ENCODE peak calls at places on chromosomes 7 and 10, in six cellular contexts. D, B, M, Y, Q and N are unnamed samples.

GRCh38 chr10:127346604-127347003 is 150.2 kb upstream of the INSYN2A start:
- DNase-seq in D (no peak), B (no peak), M (no peak), Y (no peak), Q (no peak), N (no peak)

GRCh38 chr10:95279042-95279820 is 11.6 kb downstream of the PDLIM1 start:
- DNase-seq in D (peak), B (no peak), M (peak), Y (peak), Q (no peak), N (no peak)

GRCh38 chr7:69399038-69399800 is 199.1 kb upstream of the AUTS2 start:
- DNase-seq in D (peak), B (no peak), M (peak), Y (peak), Q (no peak), N (no peak)

GRCh38 chr7:41447106-41448042 is 255.5 kb downstream of the INHBA start:
- DNase-seq in D (peak), B (no peak), M (peak), Y (peak), Q (no peak), N (no peak)

GRCh38 chr7:52119537-52119936 is 802.9 kb upstream of the COBL start:
- DNase-seq in D (no peak), B (no peak), M (no peak), Y (no peak), Q (no peak), N (no peak)

GRCh38 chr10:78981257-78981969 is 87.4 kb upstream of the ZMIZ1 start:
- DNase-seq in D (no peak), B (no peak), M (no peak), Y (no peak), Q (no peak), N (no peak)

GRCh38 chr10:26407406-26407969 is 30.7 kb upstream of the APBB1IP start:
- DNase-seq in D (no peak), B (no peak), M (peak), Y (peak), Q (no peak), N (no peak)

GRCh38 chr10:104688251-104688650 is 47.2 kb downstream of the SORCS3 start:
- DNase-seq in D (no peak), B (no peak), M (peak), Y (no peak), Q (no peak), N (no peak)

GRCh38 chr10:80320377-80320776 is 30.9 kb upstream of the MAT1A start:
- DNase-seq in D (no peak), B (no peak), M (no peak), Y (no peak), Q (no peak), N (no peak)

GRCh38 chr10:123564631-123565030 is 101.5 kb upstream of the GPR26 start:
- DNase-seq in D (no peak), B (no peak), M (no peak), Y (no peak), Q (no peak), N (no peak)

GRCh38 chr7:69078997-69079769 is 519.1 kb upstream of the AUTS2 start:
- DNase-seq in D (peak), B (no peak), M (no peak), Y (peak), Q (peak), N (no peak)

GRCh38 chr10:108112218-108112617 is 947.7 kb upstream of the SORCS1 start:
- DNase-seq in D (no peak), B (no peak), M (peak), Y (no peak), Q (no peak), N (no peak)

GRCh38 chr10:105063796-105064195 is 422.7 kb downstream of the SORCS3 start:
- DNase-seq in D (peak), B (peak), M (peak), Y (no peak), Q (peak), N (no peak)

GRCh38 chr7:137545059-137545730 is 201.7 kb upstream of the PTN start:
- DNase-seq in D (peak), B (no peak), M (no peak), Y (peak), Q (no peak), N (no peak)

GRCh38 chr7:100247152-100247757 is 27.5 kb downstream of the PVRIG start:
- DNase-seq in D (peak), B (peak), M (peak), Y (peak), Q (no peak), N (peak)

GRCh38 chr10:45023426-45023825 is 22.7 kb downstream of the ZNF22 start:
- DNase-seq in D (no peak), B (no peak), M (no peak), Y (no peak), Q (no peak), N (no peak)

GRCh38 chr7:155190608-155191536 is 106.8 kb upstream of the INSIG1 start:
- DNase-seq in D (peak), B (peak), M (peak), Y (peak), Q (peak), N (no peak)

GRCh38 chr10:11877506-11877905 is 54.4 kb downstream of the PROSER2 start:
- DNase-seq in D (no peak), B (no peak), M (no peak), Y (no peak), Q (no peak), N (no peak)

GRCh38 chr10:11874568-11875182 is 51.5 kb downstream of the PROSER2 start:
- DNase-seq in D (peak), B (peak), M (peak), Y (peak), Q (no peak), N (no peak)

GRCh38 chr10:11876805-11877395 is 53.7 kb downstream of the PROSER2 start:
- DNase-seq in D (no peak), B (no peak), M (no peak), Y (no peak), Q (no peak), N (no peak)

GRCh38 chr10:11875183-11875498 is 52.0 kb downstream of the PROSER2 start:
- DNase-seq in D (no peak), B (no peak), M (peak), Y (no peak), Q (no peak), N (no peak)

GRCh38 chr10:11875499-11876281 is 52.5 kb downstream of the PROSER2 start:
- DNase-seq in D (peak), B (peak), M (peak), Y (peak), Q (peak), N (peak)
- H3K4me3 ChIP-seq in D (no peak), B (no peak), M (no peak), Y (no peak), Q (no peak), N (no peak)

GRCh38 chr7:234041-234711 is 41.8 kb downstream of the FAM20C start:
- DNase-seq in D (no peak), B (peak), M (peak), Y (no peak), Q (no peak), N (no peak)
- H3K4me3 ChIP-seq in D (no peak), B (peak), M (peak), Y (no peak), Q (no peak), N (no peak)

GRCh38 chr7:116772926-116773749 is 89.2 kb upstream of the CAPZA2 start:
- DNase-seq in D (no peak), B (no peak), M (peak), Y (no peak), Q (no peak), N (no peak)

GRCh38 chr7:116779222-116779621 is 83.2 kb upstream of the CAPZA2 start:
- DNase-seq in D (no peak), B (no peak), M (peak), Y (no peak), Q (no peak), N (no peak)

GRCh38 chr7:116776610-116777289 is 85.6 kb upstream of the CAPZA2 start:
- DNase-seq in D (peak), B (no peak), M (peak), Y (peak), Q (no peak), N (no peak)

GRCh38 chr7:116777613-116778380 is 84.6 kb upstream of the CAPZA2 start:
- DNase-seq in D (peak), B (no peak), M (peak), Y (peak), Q (no peak), N (no peak)

GRCh38 chr7:116776046-116776445 is 86.3 kb upstream of the CAPZA2 start:
- DNase-seq in D (no peak), B (no peak), M (no peak), Y (no peak), Q (no peak), N (no peak)
- H3K4me3 ChIP-seq in D (no peak), B (no peak), M (no peak), Y (no peak), Q (no peak), N (no peak)

DNA sequence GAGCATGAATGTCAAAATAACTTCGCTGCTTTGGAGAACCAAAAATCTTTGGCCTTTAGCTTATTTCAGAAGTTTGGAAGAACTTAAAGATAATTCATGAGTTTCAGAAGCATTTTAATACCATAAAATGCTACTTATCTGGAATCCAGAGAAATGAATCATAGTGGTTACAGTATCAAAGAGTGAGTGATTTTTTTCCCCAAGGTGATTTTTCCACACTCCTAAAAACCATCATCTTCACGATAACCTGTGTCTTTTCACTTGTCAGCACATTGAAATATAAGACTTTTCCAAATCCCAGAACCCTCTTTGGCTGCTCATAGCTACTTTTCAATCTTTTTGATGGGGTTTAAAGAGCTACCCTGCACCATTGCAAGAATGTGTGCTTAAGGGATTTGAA is 134.7 kb downstream of the BICC1 start:
- DNase-seq in D (no peak), B (no peak), M (no peak), Y (no peak), Q (no peak), N (no peak)
- H3K4me3 ChIP-seq in D (no peak), B (no peak), M (no peak), Y (no peak), Q (no peak), N (no peak)

GRCh38 chr7:117673367-117673766 is 193.5 kb downstream of the CFTR start:
- DNase-seq in D (peak), B (peak), M (no peak), Y (peak), Q (peak), N (no peak)

GRCh38 chr7:117672433-117672832 is 192.6 kb downstream of the CFTR start:
- DNase-seq in D (no peak), B (no peak), M (no peak), Y (no peak), Q (no peak), N (no peak)

GRCh38 chr7:117675519-117676137 is 195.8 kb downstream of the CFTR start:
- DNase-seq in D (no peak), B (no peak), M (no peak), Y (no peak), Q (no peak), N (no peak)

GRCh38 chr7:117674617-117675016 is 194.8 kb downstream of the CFTR start:
- DNase-seq in D (no peak), B (no peak), M (no peak), Y (no peak), Q (no peak), N (no peak)

DNA sequence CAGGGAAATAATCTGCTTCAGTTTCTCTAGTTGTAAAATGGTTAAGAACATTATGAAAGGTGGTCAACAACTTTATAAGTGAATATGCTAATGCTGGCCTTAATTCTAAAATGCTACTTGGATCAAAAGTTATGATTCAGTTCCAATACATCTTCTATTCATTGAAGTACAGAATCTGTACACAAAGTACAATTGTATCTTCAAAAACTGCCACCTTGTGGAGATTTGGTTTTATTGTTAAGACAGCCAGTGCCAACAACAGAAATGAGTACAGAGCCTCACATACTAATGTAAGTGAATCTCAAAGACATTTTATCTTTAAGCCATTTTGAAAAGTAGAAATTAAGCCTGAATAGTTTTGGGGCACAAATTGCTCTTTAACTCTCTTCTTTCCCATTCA is 194.0 kb downstream of the CFTR start:
- DNase-seq in D (peak), B (no peak), M (peak), Y (peak), Q (no peak), N (no peak)
- H3K4me3 ChIP-seq in D (no peak), B (no peak), M (no peak), Y (no peak), Q (no peak), N (no peak)